ENCODE peak calls at places on chromosomes 13 and 19, in five cellular contexts. R, K, J, X and Y are unnamed samples.

GRCh38 chr19:4089400-4089908 is 22.8 kb upstream of the ZBTB7A start:
- DNase-seq in R (no peak), K (no peak), J (no peak), X (no peak), Y (no peak)

GRCh38 chr13:111047326-111047725 is 67.8 kb upstream of the ARHGEF7 start:
- DNase-seq in R (no peak), K (no peak), J (no peak), X (no peak), Y (no peak)

GRCh38 chr19:17997969-17998826 is 9.8 kb upstream of the ARRDC2 start:
- DNase-seq in R (peak; percentile 72), K (peak; percentile 48), J (peak; percentile 24), X (no peak), Y (no peak)

GRCh38 chr19:28307460-28307859 is 905.5 kb downstream of the UQCRFS1 start:
- DNase-seq in R (no peak), K (no peak), J (no peak), X (no peak), Y (no peak)

GRCh38 chr19:50728084-50728737 is 5.0 kb downstream of the CLEC11A start:
- DNase-seq in R (peak; percentile 99), K (no peak), J (peak; percentile 75), X (peak; percentile 89), Y (peak; percentile 90)

GRCh38 chr13:95552539-95553270 is at the start of gene CLDN10:
- DNase-seq in R (peak; percentile 92), K (no peak), J (no peak), X (peak; percentile 53), Y (peak; percentile 77)

GRCh38 chr19:46639356-46640061 is 3.5 kb upstream of the GNG8 start:
- DNase-seq in R (no peak), K (peak; percentile 89), J (peak; percentile 58), X (no peak), Y (no peak)

GRCh38 chr19:47398707-47399106 is 20.6 kb downstream of the MEIS3 start:
- DNase-seq in R (no peak), K (no peak), J (no peak), X (no peak), Y (no peak)

GRCh38 chr13:114109646-114110045 is 22.8 kb downstream of the RASA3 start:
- DNase-seq in R (no peak), K (no peak), J (no peak), X (no peak), Y (no peak)

GRCh38 chr13:73874460-73874859 is 259.7 kb downstream of the KLF12 start:
- DNase-seq in R (no peak), K (no peak), J (no peak), X (no peak), Y (no peak)

GRCh38 chr13:41136396-41137031 is 3.9 kb upstream of the KBTBD6 start:
- DNase-seq in R (no peak), K (no peak), J (no peak), X (no peak), Y (no peak)

GRCh38 chr19:10642473-10642872 is 11.7 kb upstream of the ILF3 start:
- DNase-seq in R (no peak), K (no peak), J (no peak), X (no peak), Y (no peak)

GRCh38 chr13:112113851-112114250 is 46.9 kb downstream of the SOX1 start:
- DNase-seq in R (no peak), K (no peak), J (no peak), X (no peak), Y (no peak)

GRCh38 chr13:40271931-40272775 is 394.3 kb downstream of the FOXO1 start:
- DNase-seq in R (no peak), K (peak; percentile 13), J (peak; percentile 22), X (no peak), Y (no peak)

GRCh38 chr13:80245162-80245733 is 95.7 kb downstream of the SPRY2 start:
- DNase-seq in R (no peak), K (no peak), J (no peak), X (no peak), Y (no peak)

GRCh38 chr13:113758651-113759524 is at the start of gene TMEM255B:
- DNase-seq in R (peak; percentile 89), K (peak; percentile 79), J (peak; percentile 49), X (no peak), Y (peak; percentile 71)

GRCh38 chr19:16447015-16447384 is 24.8 kb downstream of the EPS15L1 start:
- DNase-seq in R (no peak), K (peak; percentile 88), J (peak; percentile 91), X (no peak), Y (no peak)

GRCh38 chr19:42023121-42023942 is 29.3 kb upstream of the ATP1A3 start:
- DNase-seq in R (peak; percentile 76), K (no peak), J (peak; percentile 8), X (no peak), Y (no peak)

GRCh38 chr19:53662209-53662608 is 30.4 kb downstream of the DPRX start:
- DNase-seq in R (no peak), K (no peak), J (no peak), X (no peak), Y (no peak)

GRCh38 chr19:53660584-53660983 is 28.8 kb downstream of the DPRX start:
- DNase-seq in R (no peak), K (no peak), J (no peak), X (no peak), Y (no peak)

GRCh38 chr19:53657330-53657729 is 25.5 kb downstream of the DPRX start:
- DNase-seq in R (no peak), K (no peak), J (no peak), X (no peak), Y (no peak)

GRCh38 chr19:53657778-53658177 is 26.0 kb downstream of the DPRX start:
- DNase-seq in R (no peak), K (no peak), J (no peak), X (no peak), Y (no peak)

DNA sequence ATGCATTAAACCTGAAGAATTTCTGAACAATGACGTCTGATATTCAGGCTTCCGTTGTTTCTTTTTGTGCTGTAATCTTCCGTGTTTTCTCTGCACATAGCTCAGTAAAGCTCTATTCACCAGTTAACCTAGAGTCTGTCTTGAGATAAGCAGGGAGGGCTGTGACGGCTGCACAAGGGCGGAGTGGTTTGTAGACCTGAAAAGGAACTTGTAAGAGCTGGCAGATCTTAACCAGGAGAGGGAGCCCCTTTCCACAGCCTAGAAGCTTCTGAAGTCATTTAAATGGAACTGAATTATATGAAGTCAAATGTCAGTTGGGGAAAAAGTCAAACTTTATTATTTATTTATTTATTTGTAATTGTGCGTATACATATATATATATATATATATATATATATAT is 27.5 kb downstream of the DPRX start:
- DNase-seq in R (peak; percentile 78), K (no peak), J (no peak), X (peak; percentile 65), Y (no peak)
- H2BK15ac ChIP-seq in R (no peak overlapping the region), K (no peak overlapping the region), J (no peak overlapping the region), X (no peak overlapping the region), Y (no peak overlapping the region)

DNA sequence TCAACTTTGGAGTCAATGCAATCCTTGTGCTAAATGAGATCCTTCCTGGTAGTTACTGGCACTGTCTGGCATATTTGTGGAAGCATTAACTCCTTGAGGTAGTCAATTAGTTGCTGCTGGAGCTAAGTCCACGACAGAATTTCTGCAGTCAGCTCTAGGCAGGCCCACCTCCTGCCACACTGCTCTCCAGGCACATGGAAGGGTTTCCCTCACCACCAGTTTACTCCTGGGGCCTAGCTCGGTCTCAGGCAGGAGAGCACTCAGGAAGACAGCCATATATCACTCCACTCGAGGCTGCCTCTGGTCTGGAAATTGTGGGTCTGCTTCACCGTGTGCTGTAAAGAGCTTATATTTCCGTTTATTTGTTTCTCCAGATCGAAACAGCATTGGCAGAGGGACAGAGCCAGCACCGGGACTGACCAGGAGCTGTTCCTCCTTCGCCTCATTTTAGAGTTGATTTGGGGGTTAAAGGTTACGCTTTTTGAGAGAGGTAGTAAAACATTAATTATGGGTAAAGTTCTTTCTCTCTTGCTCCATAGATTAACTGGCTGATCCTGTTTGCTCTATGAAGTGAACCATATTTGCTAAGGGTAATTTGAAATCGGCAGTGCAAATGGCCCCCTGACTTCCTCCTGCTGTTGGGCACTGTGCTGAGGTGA is 20.6 kb upstream of the GTF3A start:
- DNase-seq in R (no peak), K (peak; percentile 31), J (no peak), X (no peak), Y (no peak)
- H2BK5ac ChIP-seq in R (no peak overlapping the region), K (peak overlapping the region; percentile 85), J (no peak overlapping the region), X (no peak overlapping the region), Y (no peak overlapping the region)

DNA sequence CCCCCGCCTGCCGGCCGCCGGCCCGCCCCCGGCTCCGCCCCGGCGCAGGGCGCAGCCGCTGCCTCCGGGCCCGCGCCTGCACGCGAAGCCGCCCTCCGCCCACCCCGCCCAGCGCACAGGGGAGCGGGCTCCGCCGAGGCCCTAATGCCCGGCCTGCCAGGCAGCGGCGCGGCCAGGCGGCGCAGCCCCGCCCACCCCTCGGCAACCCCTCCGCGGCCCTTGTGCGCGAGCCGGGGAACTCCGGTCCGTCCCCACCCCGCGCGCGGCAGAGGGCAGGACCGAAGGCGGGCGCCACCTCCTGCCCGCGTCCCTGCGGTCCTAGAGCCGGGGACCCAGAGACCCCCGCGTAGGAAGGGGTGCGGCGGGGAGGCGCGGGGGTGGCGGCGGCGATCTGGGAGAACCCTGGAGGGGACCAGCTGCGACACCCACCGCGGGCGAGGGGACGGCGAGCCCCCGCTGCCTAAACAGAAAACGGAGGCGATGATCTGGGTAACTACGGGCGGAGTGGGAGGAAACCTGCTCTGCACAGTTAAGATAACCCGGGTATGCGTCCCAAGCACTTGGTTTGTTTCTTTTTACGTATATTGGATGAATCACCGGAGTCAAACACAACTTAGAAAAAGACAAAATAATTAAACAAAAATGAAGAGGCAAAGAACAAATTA is 351 bp upstream of the USP12 start:
- DNase-seq in R (peak; percentile 85), K (peak; percentile 90), J (peak; percentile 90), X (no peak), Y (peak; percentile 86)
- H3K14ac ChIP-seq in R (no peak overlapping the region), K (no peak overlapping the region), J (peak overlapping the region; percentile 12), X (no peak overlapping the region), Y (no peak overlapping the region)

GRCh38 chr19:2967972-2968371 is 9.4 kb upstream of the TLE6 start:
- DNase-seq in R (no peak), K (no peak), J (no peak), X (no peak), Y (no peak)

GRCh38 chr19:2962018-2962670 is 15.2 kb upstream of the TLE6 start:
- DNase-seq in R (peak; percentile 62), K (peak; percentile 79), J (peak; percentile 89), X (no peak), Y (peak; percentile 90)

GRCh38 chr19:2969104-2969504 is 8.3 kb upstream of the TLE6 start:
- DNase-seq in R (no peak), K (peak; percentile 32), J (no peak), X (no peak), Y (no peak)

GRCh38 chr19:2963122-2963521 is 14.2 kb upstream of the TLE6 start:
- DNase-seq in R (no peak), K (no peak), J (no peak), X (no peak), Y (no peak)

DNA sequence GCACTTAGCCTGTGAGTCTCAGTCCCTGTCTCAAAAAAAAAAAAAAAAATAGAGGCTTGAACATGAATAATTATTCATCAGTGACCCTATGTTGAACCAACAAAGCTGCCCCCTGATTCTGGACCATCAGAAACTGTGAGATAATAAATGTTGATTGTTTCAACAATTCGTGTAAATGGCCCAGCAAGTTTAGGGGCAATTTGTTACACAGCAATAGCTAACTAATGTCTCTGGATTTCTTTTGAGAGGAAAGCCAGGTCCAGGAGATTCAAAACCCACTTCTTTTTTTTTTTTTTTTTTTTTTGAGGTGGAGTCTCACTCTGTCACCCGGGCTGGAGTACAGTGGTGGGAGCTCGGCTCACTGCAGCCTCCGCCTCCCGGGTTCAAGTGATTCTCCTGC is 12.5 kb upstream of the TLE6 start:
- DNase-seq in R (no peak), K (no peak), J (no peak), X (no peak), Y (no peak)
- H2BK15ac ChIP-seq in R (no peak overlapping the region), K (no peak overlapping the region), J (no peak overlapping the region), X (no peak overlapping the region), Y (no peak overlapping the region)